ENCODE peak calls at places on chromosomes 4 and X, in eight cellular contexts. One of them, this sample, is unnamed.

GRCh38 chr4:54099287-54099958 is 540 bp upstream of the GSX2 start:
- ATAC-seq in Right ventricle myocardium superior: no peak
- ATAC-seq in activated T-cell treated with anti-CD3 and anti-CD28 coated beads, Interleukin-2, amount 50 U/mL, for 4 hours: no peak
- ATAC-seq in upper lobe of right lung: peak; percentile 14
- ATAC-seq in SK-N-SH treated with all-trans-retinoic acid at 6 μM for 48 hours: no peak
- ATAC-seq in HepG2: peak; percentile 40
- ATAC-seq in naive thymus-derived CD4-positive, alpha-beta T cell: peak; percentile 5
- ATAC-seq in activated naive CD8-positive, alpha-beta T cell treated with anti-CD3 and anti-CD28 coated beads, Interleukin-2, amount 10 ng/mL, durations not matched to agents 7 days and 5 days: no peak
- ATAC-seq in this sample: no peak

GRCh38 chrX:97984641-97985040 is 1100.9 kb downstream of the RPA4 start:
- ATAC-seq in naive thymus-derived CD4-positive, alpha-beta T cell: no peak
- ATAC-seq in activated naive CD8-positive, alpha-beta T cell treated with anti-CD3 and anti-CD28 coated beads, Interleukin-2, amount 10 ng/mL, durations not matched to agents 7 days and 5 days: no peak
- ATAC-seq in SK-N-SH treated with all-trans-retinoic acid at 6 μM for 48 hours: peak; percentile 28
- ATAC-seq in activated T-cell treated with anti-CD3 and anti-CD28 coated beads, Interleukin-2, amount 50 U/mL, for 4 hours: no peak
- ATAC-seq in HepG2: no peak
- ATAC-seq in Right ventricle myocardium superior: no peak
- ATAC-seq in upper lobe of right lung: no peak
- ATAC-seq in this sample: no peak

GRCh38 chrX:28039258-28039657 is 58.0 kb upstream of the DCAF8L1 start:
- ATAC-seq in activated T-cell treated with anti-CD3 and anti-CD28 coated beads, Interleukin-2, amount 50 U/mL, for 4 hours: no peak
- ATAC-seq in HepG2: no peak
- ATAC-seq in naive thymus-derived CD4-positive, alpha-beta T cell: no peak
- ATAC-seq in activated naive CD8-positive, alpha-beta T cell treated with anti-CD3 and anti-CD28 coated beads, Interleukin-2, amount 10 ng/mL, durations not matched to agents 7 days and 5 days: no peak
- ATAC-seq in upper lobe of right lung: no peak
- ATAC-seq in Right ventricle myocardium superior: no peak
- ATAC-seq in SK-N-SH treated with all-trans-retinoic acid at 6 μM for 48 hours: no peak
- ATAC-seq in this sample: no peak

GRCh38 chr4:168874083-168874482 is 136.0 kb downstream of the CBR4 start:
- ATAC-seq in activated naive CD8-positive, alpha-beta T cell treated with anti-CD3 and anti-CD28 coated beads, Interleukin-2, amount 10 ng/mL, durations not matched to agents 7 days and 5 days: no peak
- ATAC-seq in upper lobe of right lung: no peak
- ATAC-seq in Right ventricle myocardium superior: no peak
- ATAC-seq in naive thymus-derived CD4-positive, alpha-beta T cell: no peak
- ATAC-seq in activated T-cell treated with anti-CD3 and anti-CD28 coated beads, Interleukin-2, amount 50 U/mL, for 4 hours: no peak
- ATAC-seq in HepG2: no peak
- ATAC-seq in SK-N-SH treated with all-trans-retinoic acid at 6 μM for 48 hours: no peak
- ATAC-seq in this sample: no peak

GRCh38 chr4:54961357-54961975 is 163.9 kb downstream of the KDR start:
- ATAC-seq in activated naive CD8-positive, alpha-beta T cell treated with anti-CD3 and anti-CD28 coated beads, Interleukin-2, amount 10 ng/mL, durations not matched to agents 7 days and 5 days: no peak
- ATAC-seq in naive thymus-derived CD4-positive, alpha-beta T cell: peak; percentile 46
- ATAC-seq in activated T-cell treated with anti-CD3 and anti-CD28 coated beads, Interleukin-2, amount 50 U/mL, for 4 hours: no peak
- ATAC-seq in SK-N-SH treated with all-trans-retinoic acid at 6 μM for 48 hours: peak; percentile 80
- ATAC-seq in upper lobe of right lung: peak; percentile 34
- ATAC-seq in Right ventricle myocardium superior: peak; percentile 56
- ATAC-seq in HepG2: peak; percentile 73
- ATAC-seq in this sample: no peak

GRCh38 chr4:100166297-100167034 is 23.8 kb downstream of the DDIT4L start:
- ATAC-seq in naive thymus-derived CD4-positive, alpha-beta T cell: no peak
- ATAC-seq in upper lobe of right lung: no peak
- ATAC-seq in activated naive CD8-positive, alpha-beta T cell treated with anti-CD3 and anti-CD28 coated beads, Interleukin-2, amount 10 ng/mL, durations not matched to agents 7 days and 5 days: no peak
- ATAC-seq in SK-N-SH treated with all-trans-retinoic acid at 6 μM for 48 hours: no peak
- ATAC-seq in activated T-cell treated with anti-CD3 and anti-CD28 coated beads, Interleukin-2, amount 50 U/mL, for 4 hours: no peak
- ATAC-seq in Right ventricle myocardium superior: no peak
- ATAC-seq in HepG2: no peak
- ATAC-seq in this sample: no peak

GRCh38 chr4:104490096-104490769 is 4.5 kb downstream of the CXXC4 start:
- ATAC-seq in upper lobe of right lung: no peak
- ATAC-seq in Right ventricle myocardium superior: peak; percentile 21
- ATAC-seq in activated naive CD8-positive, alpha-beta T cell treated with anti-CD3 and anti-CD28 coated beads, Interleukin-2, amount 10 ng/mL, durations not matched to agents 7 days and 5 days: no peak
- ATAC-seq in HepG2: no peak
- ATAC-seq in activated T-cell treated with anti-CD3 and anti-CD28 coated beads, Interleukin-2, amount 50 U/mL, for 4 hours: peak; percentile 35
- ATAC-seq in SK-N-SH treated with all-trans-retinoic acid at 6 μM for 48 hours: no peak
- ATAC-seq in naive thymus-derived CD4-positive, alpha-beta T cell: no peak
- ATAC-seq in this sample: no peak

GRCh38 chr4:75011131-75011795 is 78.3 kb downstream of the PARM1 start:
- ATAC-seq in naive thymus-derived CD4-positive, alpha-beta T cell: no peak
- ATAC-seq in HepG2: no peak
- ATAC-seq in Right ventricle myocardium superior: no peak
- ATAC-seq in activated naive CD8-positive, alpha-beta T cell treated with anti-CD3 and anti-CD28 coated beads, Interleukin-2, amount 10 ng/mL, durations not matched to agents 7 days and 5 days: no peak
- ATAC-seq in activated T-cell treated with anti-CD3 and anti-CD28 coated beads, Interleukin-2, amount 50 U/mL, for 4 hours: no peak
- ATAC-seq in upper lobe of right lung: no peak
- ATAC-seq in SK-N-SH treated with all-trans-retinoic acid at 6 μM for 48 hours: no peak
- ATAC-seq in this sample: no peak

GRCh38 chr4:97105716-97106115 is 1037.6 kb downstream of the STPG2 start:
- ATAC-seq in naive thymus-derived CD4-positive, alpha-beta T cell: no peak
- ATAC-seq in upper lobe of right lung: no peak
- ATAC-seq in Right ventricle myocardium superior: no peak
- ATAC-seq in SK-N-SH treated with all-trans-retinoic acid at 6 μM for 48 hours: no peak
- ATAC-seq in HepG2: no peak
- ATAC-seq in activated naive CD8-positive, alpha-beta T cell treated with anti-CD3 and anti-CD28 coated beads, Interleukin-2, amount 10 ng/mL, durations not matched to agents 7 days and 5 days: no peak
- ATAC-seq in activated T-cell treated with anti-CD3 and anti-CD28 coated beads, Interleukin-2, amount 50 U/mL, for 4 hours: no peak
- ATAC-seq in this sample: no peak

GRCh38 chr4:94298725-94299252 is 43.8 kb downstream of the HPGDS start:
- ATAC-seq in naive thymus-derived CD4-positive, alpha-beta T cell: no peak
- ATAC-seq in SK-N-SH treated with all-trans-retinoic acid at 6 μM for 48 hours: no peak
- ATAC-seq in Right ventricle myocardium superior: no peak
- ATAC-seq in activated T-cell treated with anti-CD3 and anti-CD28 coated beads, Interleukin-2, amount 50 U/mL, for 4 hours: no peak
- ATAC-seq in HepG2: peak; percentile 100
- ATAC-seq in activated naive CD8-positive, alpha-beta T cell treated with anti-CD3 and anti-CD28 coated beads, Interleukin-2, amount 10 ng/mL, durations not matched to agents 7 days and 5 days: no peak
- ATAC-seq in upper lobe of right lung: no peak
- ATAC-seq in this sample: no peak

GRCh38 chrX:48826876-48827653 is 752 bp downstream of the ERAS start:
- ATAC-seq in upper lobe of right lung: no peak
- ATAC-seq in naive thymus-derived CD4-positive, alpha-beta T cell: no peak
- ATAC-seq in activated T-cell treated with anti-CD3 and anti-CD28 coated beads, Interleukin-2, amount 50 U/mL, for 4 hours: peak; percentile 18
- ATAC-seq in Right ventricle myocardium superior: no peak
- ATAC-seq in SK-N-SH treated with all-trans-retinoic acid at 6 μM for 48 hours: no peak
- ATAC-seq in activated naive CD8-positive, alpha-beta T cell treated with anti-CD3 and anti-CD28 coated beads, Interleukin-2, amount 10 ng/mL, durations not matched to agents 7 days and 5 days: no peak
- ATAC-seq in HepG2: no peak
- ATAC-seq in this sample: no peak

GRCh38 chr4:38173935-38174334 is 213.7 kb downstream of the PTTG2 start:
- ATAC-seq in HepG2: no peak
- ATAC-seq in naive thymus-derived CD4-positive, alpha-beta T cell: no peak
- ATAC-seq in upper lobe of right lung: no peak
- ATAC-seq in activated T-cell treated with anti-CD3 and anti-CD28 coated beads, Interleukin-2, amount 50 U/mL, for 4 hours: no peak
- ATAC-seq in activated naive CD8-positive, alpha-beta T cell treated with anti-CD3 and anti-CD28 coated beads, Interleukin-2, amount 10 ng/mL, durations not matched to agents 7 days and 5 days: no peak
- ATAC-seq in Right ventricle myocardium superior: no peak
- ATAC-seq in SK-N-SH treated with all-trans-retinoic acid at 6 μM for 48 hours: no peak
- ATAC-seq in this sample: no peak

GRCh38 chr4:79210636-79211049 is 115.2 kb downstream of the NAA11 start:
- ATAC-seq in upper lobe of right lung: no peak
- ATAC-seq in HepG2: no peak
- ATAC-seq in activated T-cell treated with anti-CD3 and anti-CD28 coated beads, Interleukin-2, amount 50 U/mL, for 4 hours: no peak
- ATAC-seq in SK-N-SH treated with all-trans-retinoic acid at 6 μM for 48 hours: no peak
- ATAC-seq in activated naive CD8-positive, alpha-beta T cell treated with anti-CD3 and anti-CD28 coated beads, Interleukin-2, amount 10 ng/mL, durations not matched to agents 7 days and 5 days: no peak
- ATAC-seq in Right ventricle myocardium superior: no peak
- ATAC-seq in naive thymus-derived CD4-positive, alpha-beta T cell: no peak
- ATAC-seq in this sample: no peak

GRCh38 chrX:150577174-150577573 is 8.8 kb downstream of the MTM1 start:
- ATAC-seq in activated T-cell treated with anti-CD3 and anti-CD28 coated beads, Interleukin-2, amount 50 U/mL, for 4 hours: no peak
- ATAC-seq in activated naive CD8-positive, alpha-beta T cell treated with anti-CD3 and anti-CD28 coated beads, Interleukin-2, amount 10 ng/mL, durations not matched to agents 7 days and 5 days: no peak
- ATAC-seq in upper lobe of right lung: no peak
- ATAC-seq in Right ventricle myocardium superior: no peak
- ATAC-seq in SK-N-SH treated with all-trans-retinoic acid at 6 μM for 48 hours: no peak
- ATAC-seq in naive thymus-derived CD4-positive, alpha-beta T cell: no peak
- ATAC-seq in HepG2: peak; percentile 37
- ATAC-seq in this sample: no peak

GRCh38 chr4:2788532-2789103 is 4.3 kb upstream of the SH3BP2 start:
- ATAC-seq in naive thymus-derived CD4-positive, alpha-beta T cell: no peak
- ATAC-seq in upper lobe of right lung: no peak
- ATAC-seq in HepG2: peak; percentile 4
- ATAC-seq in Right ventricle myocardium superior: peak; percentile 75
- ATAC-seq in activated T-cell treated with anti-CD3 and anti-CD28 coated beads, Interleukin-2, amount 50 U/mL, for 4 hours: no peak
- ATAC-seq in SK-N-SH treated with all-trans-retinoic acid at 6 μM for 48 hours: peak; percentile 34
- ATAC-seq in activated naive CD8-positive, alpha-beta T cell treated with anti-CD3 and anti-CD28 coated beads, Interleukin-2, amount 10 ng/mL, durations not matched to agents 7 days and 5 days: no peak
- ATAC-seq in this sample: no peak

GRCh38 chr4:136918772-136919171 is 613.5 kb downstream of the PCDH18 start:
- ATAC-seq in activated naive CD8-positive, alpha-beta T cell treated with anti-CD3 and anti-CD28 coated beads, Interleukin-2, amount 10 ng/mL, durations not matched to agents 7 days and 5 days: no peak
- ATAC-seq in Right ventricle myocardium superior: no peak
- ATAC-seq in HepG2: no peak
- ATAC-seq in SK-N-SH treated with all-trans-retinoic acid at 6 μM for 48 hours: no peak
- ATAC-seq in naive thymus-derived CD4-positive, alpha-beta T cell: no peak
- ATAC-seq in upper lobe of right lung: peak; percentile 30
- ATAC-seq in activated T-cell treated with anti-CD3 and anti-CD28 coated beads, Interleukin-2, amount 50 U/mL, for 4 hours: no peak
- ATAC-seq in this sample: no peak

GRCh38 chrX:13109811-13110210 is 65.4 kb upstream of the FAM9C start:
- ATAC-seq in Right ventricle myocardium superior: no peak
- ATAC-seq in upper lobe of right lung: no peak
- ATAC-seq in activated naive CD8-positive, alpha-beta T cell treated with anti-CD3 and anti-CD28 coated beads, Interleukin-2, amount 10 ng/mL, durations not matched to agents 7 days and 5 days: no peak
- ATAC-seq in activated T-cell treated with anti-CD3 and anti-CD28 coated beads, Interleukin-2, amount 50 U/mL, for 4 hours: no peak
- ATAC-seq in HepG2: no peak
- ATAC-seq in naive thymus-derived CD4-positive, alpha-beta T cell: no peak
- ATAC-seq in SK-N-SH treated with all-trans-retinoic acid at 6 μM for 48 hours: peak; percentile 18
- ATAC-seq in this sample: no peak

GRCh38 chrX:153651540-153652079 is 4.6 kb downstream of the DUSP9 start:
- ATAC-seq in SK-N-SH treated with all-trans-retinoic acid at 6 μM for 48 hours: peak; percentile 69
- ATAC-seq in activated naive CD8-positive, alpha-beta T cell treated with anti-CD3 and anti-CD28 coated beads, Interleukin-2, amount 10 ng/mL, durations not matched to agents 7 days and 5 days: no peak
- ATAC-seq in naive thymus-derived CD4-positive, alpha-beta T cell: no peak
- ATAC-seq in Right ventricle myocardium superior: no peak
- ATAC-seq in HepG2: peak; percentile 74
- ATAC-seq in activated T-cell treated with anti-CD3 and anti-CD28 coated beads, Interleukin-2, amount 50 U/mL, for 4 hours: no peak
- ATAC-seq in upper lobe of right lung: no peak
- ATAC-seq in this sample: no peak

GRCh38 chr4:28744066-28744465 is 1883.4 kb downstream of the STIM2 start:
- ATAC-seq in Right ventricle myocardium superior: no peak
- ATAC-seq in HepG2: no peak
- ATAC-seq in SK-N-SH treated with all-trans-retinoic acid at 6 μM for 48 hours: no peak
- ATAC-seq in activated T-cell treated with anti-CD3 and anti-CD28 coated beads, Interleukin-2, amount 50 U/mL, for 4 hours: no peak
- ATAC-seq in naive thymus-derived CD4-positive, alpha-beta T cell: no peak
- ATAC-seq in upper lobe of right lung: no peak
- ATAC-seq in activated naive CD8-positive, alpha-beta T cell treated with anti-CD3 and anti-CD28 coated beads, Interleukin-2, amount 10 ng/mL, durations not matched to agents 7 days and 5 days: no peak
- ATAC-seq in this sample: no peak

GRCh38 chrX:24955372-24955771 is 60.4 kb downstream of the ARX start:
- ATAC-seq in SK-N-SH treated with all-trans-retinoic acid at 6 μM for 48 hours: no peak
- ATAC-seq in activated naive CD8-positive, alpha-beta T cell treated with anti-CD3 and anti-CD28 coated beads, Interleukin-2, amount 10 ng/mL, durations not matched to agents 7 days and 5 days: no peak
- ATAC-seq in activated T-cell treated with anti-CD3 and anti-CD28 coated beads, Interleukin-2, amount 50 U/mL, for 4 hours: no peak
- ATAC-seq in upper lobe of right lung: no peak
- ATAC-seq in HepG2: no peak
- ATAC-seq in Right ventricle myocardium superior: no peak
- ATAC-seq in naive thymus-derived CD4-positive, alpha-beta T cell: no peak
- ATAC-seq in this sample: no peak

GRCh38 chr4:178028481-178028880 is 586.2 kb upstream of the AGA start:
- ATAC-seq in HepG2: no peak
- ATAC-seq in activated naive CD8-positive, alpha-beta T cell treated with anti-CD3 and anti-CD28 coated beads, Interleukin-2, amount 10 ng/mL, durations not matched to agents 7 days and 5 days: no peak
- ATAC-seq in upper lobe of right lung: no peak
- ATAC-seq in Right ventricle myocardium superior: peak; percentile 61
- ATAC-seq in activated T-cell treated with anti-CD3 and anti-CD28 coated beads, Interleukin-2, amount 50 U/mL, for 4 hours: no peak
- ATAC-seq in SK-N-SH treated with all-trans-retinoic acid at 6 μM for 48 hours: no peak
- ATAC-seq in naive thymus-derived CD4-positive, alpha-beta T cell: no peak
- ATAC-seq in this sample: no peak

This sample was measured in gastroesophageal sphincter.